ENCODE peak calls at places on chromosome 15, in six cellular contexts. P is GM10248, N is GM03348, D is adipocyte, O is MV-4-11, Y is AG04449. M is an unnamed sample.

GRCh38 chr15:89368566-89369223 is 34.1 kb upstream of the POLG start:
- DNase-seq in N (no peak), O (no peak), Y (no peak), P (no peak), D (no peak), M (no peak)

GRCh38 chr15:75776075-75776443 is 63.4 kb upstream of the CSPG4 start:
- DNase-seq in O (no peak), P (no peak), Y (peak), D (no peak), N (peak), M (peak)

GRCh38 chr15:63967616-63968015 is 78.7 kb downstream of the DAPK2 start:
- DNase-seq in N (no peak), D (no peak), P (no peak), Y (no peak), O (no peak), M (no peak)

GRCh38 chr15:40469776-40470390 is 901 bp upstream of the CHST14 start:
- DNase-seq in P (no peak), D (peak), O (no peak), N (no peak), Y (no peak), M (no peak)

GRCh38 chr15:35443376-35443775 is 102.6 kb downstream of the DPH6 start:
- DNase-seq in P (no peak), Y (no peak), O (no peak), N (no peak), D (no peak), M (no peak)

GRCh38 chr15:78907577-78907976 is 34.9 kb downstream of the MORF4L1 start:
- DNase-seq in D (peak), O (no peak), N (no peak), Y (no peak), P (no peak), M (no peak)

GRCh38 chr15:68310178-68310810 is 32.7 kb downstream of the FEM1B start:
- DNase-seq in D (no peak), P (no peak), N (peak), O (no peak), Y (no peak), M (no peak)

GRCh38 chr15:79427781-79428598 is 4.1 kb upstream of the MINAR1 start:
- DNase-seq in P (no peak), N (no peak), D (no peak), O (no peak), Y (no peak), M (no peak)

GRCh38 chr15:100330221-100330620 is 11.6 kb downstream of the ADAMTS17 start:
- DNase-seq in N (no peak), O (no peak), P (no peak), Y (no peak), D (no peak), M (no peak)

GRCh38 chr15:101675015-101675414 is 22.8 kb upstream of the TM2D3 start:
- DNase-seq in Y (peak), P (no peak), D (peak), N (peak), O (peak), M (peak)

GRCh38 chr15:31215490-31216209 is 111.0 kb upstream of the KLF13 start:
- DNase-seq in P (peak), O (peak), Y (no peak), D (peak), N (peak), M (peak)

GRCh38 chr15:74007820-74008371 is 13.4 kb downstream of the PML start:
- DNase-seq in P (no peak), D (no peak), O (no peak), N (no peak), Y (no peak), M (no peak)

GRCh38 chr15:33968224-33968623 is at the start of gene CHRM5:
- DNase-seq in D (no peak), P (no peak), Y (no peak), O (no peak), N (no peak), M (no peak)